ENCODE peak calls at places on chromosomes 12 and 14, in four cellular contexts. One of them, this sample, is unnamed.

GRCh38 chr12:120886194-120887018 is 17.8 kb downstream of the SPPL3 start:
- ATAC-seq in foreskin keratinocyte: no peak
- ATAC-seq in Right ventricle myocardium inferior: no peak
- ATAC-seq in psoas muscle: no peak
- ATAC-seq in this sample: peak; percentile 95

GRCh38 chr12:116508145-116509121 is 50.7 kb upstream of the MAP1LC3B2 start:
- ATAC-seq in foreskin keratinocyte: peak; percentile 8
- ATAC-seq in psoas muscle: no peak
- ATAC-seq in Right ventricle myocardium inferior: peak; percentile 62
- ATAC-seq in this sample: peak; percentile 87

GRCh38 chr14:49939884-49940510 is 47.1 kb downstream of the ARF6 start:
- ATAC-seq in foreskin keratinocyte: no peak
- ATAC-seq in Right ventricle myocardium inferior: no peak
- ATAC-seq in psoas muscle: no peak
- ATAC-seq in this sample: no peak

GRCh38 chr14:61213116-61213720 is 67.9 kb downstream of the TMEM30B start:
- ATAC-seq in psoas muscle: peak; percentile 50
- ATAC-seq in foreskin keratinocyte: no peak
- ATAC-seq in Right ventricle myocardium inferior: no peak
- ATAC-seq in this sample: no peak

GRCh38 chr12:66352197-66352596 is 49.9 kb downstream of the HELB start:
- ATAC-seq in Right ventricle myocardium inferior: no peak
- ATAC-seq in psoas muscle: no peak
- ATAC-seq in foreskin keratinocyte: peak; percentile 33
- ATAC-seq in this sample: no peak

GRCh38 chr12:59808317-59808910 is 212.6 kb downstream of the SLC16A7 start:
- ATAC-seq in Right ventricle myocardium inferior: no peak
- ATAC-seq in foreskin keratinocyte: peak; percentile 85
- ATAC-seq in psoas muscle: no peak
- ATAC-seq in this sample: peak; percentile 77

GRCh38 chr12:114760151-114760877 is 76.3 kb upstream of the TBX3 start:
- ATAC-seq in psoas muscle: no peak
- ATAC-seq in foreskin keratinocyte: peak; percentile 35
- ATAC-seq in Right ventricle myocardium inferior: no peak
- ATAC-seq in this sample: no peak

GRCh38 chr12:20000229-20000869 is 368.0 kb upstream of the PDE3A start:
- ATAC-seq in foreskin keratinocyte: no peak
- ATAC-seq in psoas muscle: no peak
- ATAC-seq in Right ventricle myocardium inferior: peak; percentile 78
- ATAC-seq in this sample: no peak

GRCh38 chr12:52965337-52965731 is 16.4 kb downstream of the KRT18 start:
- ATAC-seq in Right ventricle myocardium inferior: no peak
- ATAC-seq in foreskin keratinocyte: peak; percentile 55
- ATAC-seq in psoas muscle: no peak
- ATAC-seq in this sample: no peak

GRCh38 chr12:93563807-93564538 is 8.5 kb upstream of the SOCS2 start:
- ATAC-seq in foreskin keratinocyte: no peak
- ATAC-seq in Right ventricle myocardium inferior: no peak
- ATAC-seq in psoas muscle: no peak
- ATAC-seq in this sample: peak; percentile 39

GRCh38 chr14:72606879-72607278 is 287.0 kb downstream of the DPF3 start:
- ATAC-seq in foreskin keratinocyte: no peak
- ATAC-seq in psoas muscle: no peak
- ATAC-seq in Right ventricle myocardium inferior: no peak
- ATAC-seq in this sample: no peak

GRCh38 chr12:42705863-42706262 is 116.3 kb upstream of the PRICKLE1 start:
- ATAC-seq in psoas muscle: peak; percentile 96
- ATAC-seq in Right ventricle myocardium inferior: peak; percentile 97
- ATAC-seq in foreskin keratinocyte: peak; percentile 89
- ATAC-seq in this sample: no peak

GRCh38 chr12:117890137-117890536 is 78.7 kb downstream of the KSR2 start:
- ATAC-seq in psoas muscle: no peak
- ATAC-seq in foreskin keratinocyte: peak; percentile 56
- ATAC-seq in Right ventricle myocardium inferior: no peak
- ATAC-seq in this sample: no peak

GRCh38 chr12:64413884-64414283 is 9.7 kb downstream of the XPOT start:
- ATAC-seq in psoas muscle: no peak
- ATAC-seq in Right ventricle myocardium inferior: no peak
- ATAC-seq in foreskin keratinocyte: no peak
- ATAC-seq in this sample: no peak

GRCh38 chr12:69509308-69509736 is 39.1 kb downstream of the FRS2 start:
- ATAC-seq in psoas muscle: no peak
- ATAC-seq in Right ventricle myocardium inferior: no peak
- ATAC-seq in foreskin keratinocyte: peak; percentile 43
- ATAC-seq in this sample: no peak

GRCh38 chr14:75306917-75307699 is 28.5 kb downstream of the FOS start:
- ATAC-seq in Right ventricle myocardium inferior: no peak
- ATAC-seq in psoas muscle: peak; percentile 58
- ATAC-seq in foreskin keratinocyte: peak; percentile 18
- ATAC-seq in this sample: peak; percentile 77

GRCh38 chr12:110090266-110091135 is 33.7 kb upstream of the IFT81 start:
- ATAC-seq in Right ventricle myocardium inferior: no peak
- ATAC-seq in psoas muscle: no peak
- ATAC-seq in foreskin keratinocyte: no peak
- ATAC-seq in this sample: no peak

GRCh38 chr12:112904571-112904970 is 2.2 kb upstream of the OAS1 start:
- ATAC-seq in psoas muscle: no peak
- ATAC-seq in Right ventricle myocardium inferior: no peak
- ATAC-seq in foreskin keratinocyte: no peak
- ATAC-seq in this sample: no peak

GRCh38 chr14:89242871-89243270 is 174.2 kb downstream of the FOXN3 start:
- ATAC-seq in psoas muscle: no peak
- ATAC-seq in foreskin keratinocyte: no peak
- ATAC-seq in Right ventricle myocardium inferior: no peak
- ATAC-seq in this sample: no peak

GRCh38 chr12:117499759-117500485 is 138.5 kb upstream of the NOS1 start:
- ATAC-seq in foreskin keratinocyte: no peak
- ATAC-seq in Right ventricle myocardium inferior: no peak
- ATAC-seq in psoas muscle: no peak
- ATAC-seq in this sample: no peak

This sample was measured in stimulated activated memory B cell treated with anti-CD40 and anti-IgM and Interleukin-4, amounts not matched to agents 10 μg/mL and 1 μg/mL and 100 μg/mL, for 72 hours.